ENCODE peak calls at places on chromosomes 4 and X, in six cellular contexts. U is activated CD8-positive, alpha-beta T cell treated with anti-CD3 and anti-CD28 coated beads, Interleukin-2, amount 10 ng/mL, durations not matched to agents 7 days and 5 days; K is activated naive CD4-positive, alpha-beta T cell; R is brain microvascular endothelial cell; G is activated T-cell treated with anti-CD3 and anti-CD28 coated beads for 48 hours; J is stimulated activated CD4-positive, alpha-beta T cell treated with anti-CD3 and anti-CD28 coated beads, TNF-alpha, amount 100 ng/mL, for 4 hours. W is an unnamed sample.

GRCh38 chrX:46268429-46268828 is 276.8 kb downstream of the ZNF674 start:
- DNase-seq in R (no peak), G (no peak), U (no peak), J (no peak), K (no peak), W (peak; percentile 22)

GRCh38 chr4:68175562-68176155 is 46.0 kb upstream of the TMPRSS11F start:
- DNase-seq in U (peak; percentile 58), R (peak; percentile 54), J (no peak), K (no peak), G (no peak), W (no peak)

GRCh38 chr4:1928356-1929235 is 57.4 kb downstream of the NSD2 start:
- DNase-seq in J (no peak), K (no peak), U (no peak), R (no peak), G (no peak), W (no peak)

GRCh38 chr4:85883180-85883579 is 408.2 kb downstream of the ARHGAP24 start:
- DNase-seq in J (no peak), R (no peak), U (no peak), K (no peak), G (no peak), W (no peak)

GRCh38 chr4:48331577-48332340 is 9.6 kb upstream of the SLAIN2 start:
- DNase-seq in K (no peak), U (no peak), J (no peak), R (peak; percentile 80), G (no peak), W (no peak)

GRCh38 chrX:119687661-119688413 is 5.1 kb downstream of the SEPTIN6 start:
- DNase-seq in K (no peak), J (no peak), R (no peak), G (no peak), U (no peak), W (no peak)

GRCh38 chr4:78510108-78510507 is 41.5 kb upstream of the ANXA3 start:
- DNase-seq in K (no peak), J (no peak), U (no peak), G (no peak), R (no peak), W (no peak)

GRCh38 chrX:806586-806985 is 176.0 kb downstream of the SHOX start:
- DNase-seq in R (no peak), G (no peak), K (no peak), U (no peak), J (no peak), W (no peak)

GRCh38 chrX:35841872-35842271 is 43.7 kb downstream of the MAGEB16 start:
- DNase-seq in R (no peak), J (no peak), K (no peak), U (no peak), G (no peak), W (no peak)

GRCh38 chrX:24498975-24499374 is 33.9 kb downstream of the PDK3 start:
- DNase-seq in K (no peak), J (no peak), U (no peak), R (no peak), G (no peak), W (no peak)

GRCh38 chrX:41010188-41010846 is 74.9 kb upstream of the USP9X start:
- DNase-seq in R (peak; percentile 80), G (peak; percentile 19), K (peak; percentile 6), J (peak; percentile 9), U (peak; percentile 77), W (peak; percentile 52)

GRCh38 chr4:154467886-154468285 is 23.7 kb downstream of the DCHS2 start:
- DNase-seq in R (no peak), U (no peak), K (no peak), G (no peak), J (no peak), W (no peak)

GRCh38 chrX:46686003-46686645 is 72.8 kb downstream of the SLC9A7 start:
- DNase-seq in G (no peak), R (peak; percentile 38), J (peak; percentile 15), K (peak; percentile 0), U (peak; percentile 60), W (peak; percentile 36)

GRCh38 chr4:43564601-43565000 is 672.1 kb downstream of the GRXCR1 start:
- DNase-seq in K (no peak), J (no peak), U (no peak), G (no peak), R (no peak), W (no peak)

GRCh38 chr4:173448919-173449641 is 50.2 kb upstream of the SCRG1 start:
- DNase-seq in R (no peak), U (no peak), K (no peak), J (no peak), G (no peak), W (no peak)

GRCh38 chr4:86927843-86928395 is 6.9 kb upstream of the AFF1 start:
- DNase-seq in R (peak; percentile 97), G (no peak), K (no peak), J (no peak), U (no peak), W (no peak)

GRCh38 chr4:3874525-3875110 is 108.4 kb downstream of the ADRA2C start:
- DNase-seq in U (no peak), G (no peak), K (no peak), J (no peak), R (no peak), W (no peak)

GRCh38 chr4:133147365-133147821 is 1.7 kb upstream of the PCDH10 start:
- DNase-seq in G (no peak), K (no peak), R (peak; percentile 7), J (no peak), U (no peak), W (no peak)

GRCh38 chr4:148444296-148445070 is 2.3 kb upstream of the NR3C2 start:
- DNase-seq in R (no peak), J (peak; percentile 21), U (peak; percentile 46), K (peak; percentile 30), G (peak; percentile 16), W (no peak)

GRCh38 chr4:122152699-122153328 is 683 bp downstream of the BLTP1 start:
- DNase-seq in G (peak; percentile 10), K (peak; percentile 11), R (peak; percentile 9), J (peak; percentile 2), U (peak; percentile 50), W (no peak)

GRCh38 chr4:91830681-91831395 is 472.9 kb upstream of the GRID2 start:
- DNase-seq in R (no peak), J (no peak), K (no peak), G (no peak), U (no peak), W (no peak)

GRCh38 chr4:176302283-176303275 is 17.2 kb upstream of the SPCS3 start:
- DNase-seq in G (no peak), K (no peak), J (no peak), R (peak; percentile 52), U (no peak), W (no peak)

GRCh38 chr4:100421356-100421978 is 96.4 kb downstream of the EMCN start:
- DNase-seq in K (no peak), U (no peak), R (peak; percentile 10), J (no peak), G (no peak), W (peak; percentile 8)

GRCh38 chr4:36288727-36289126 is 7.3 kb downstream of the DTHD1 start:
- DNase-seq in K (no peak), J (no peak), G (no peak), R (no peak), U (no peak), W (no peak)

GRCh38 chr4:118683513-118683912 is 1.7 kb upstream of the METTL14 start:
- DNase-seq in G (no peak), U (no peak), J (no peak), R (no peak), K (no peak), W (no peak)

GRCh38 chr4:155529197-155529596 is 137.5 kb upstream of the GUCY1A1 start:
- DNase-seq in J (no peak), K (no peak), R (no peak), G (no peak), U (no peak), W (peak; percentile 26)

GRCh38 chr4:181796502-181796901 is 446.7 kb upstream of the TENM3 start:
- DNase-seq in K (no peak), G (no peak), R (peak; percentile 85), U (no peak), J (no peak), W (no peak)

GRCh38 chrX:150150081-150150779 is 211.9 kb upstream of the EOLA2 start:
- DNase-seq in U (no peak), G (no peak), J (no peak), K (no peak), R (no peak), W (no peak)

GRCh38 chrX:13888284-13888683 is 71.4 kb upstream of the GPM6B start:
- DNase-seq in U (no peak), R (peak; percentile 14), G (no peak), J (no peak), K (no peak), W (no peak)

GRCh38 chrX:139823806-139824205 is 109.0 kb downstream of the ATP11C start:
- DNase-seq in R (peak; percentile 31), K (no peak), J (no peak), U (no peak), G (no peak), W (no peak)

GRCh38 chrX:153769158-153769864 is 5.3 kb downstream of the PLXNB3 start:
- DNase-seq in G (no peak), R (no peak), J (no peak), U (no peak), K (no peak), W (no peak)

GRCh38 chr4:75939890-75940691 is 722 bp downstream of the NAAA start:
- DNase-seq in K (peak; percentile 31), U (peak; percentile 86), R (peak; percentile 29), J (peak; percentile 45), G (peak; percentile 69), W (peak; percentile 29)

GRCh38 chrX:140360924-140361323 is 143.9 kb downstream of the SOX3 start:
- DNase-seq in K (no peak), J (no peak), R (no peak), U (no peak), G (no peak), W (no peak)

GRCh38 chrX:150052226-150052625 is 113.9 kb upstream of the EOLA2 start:
- DNase-seq in R (no peak), G (no peak), K (no peak), J (no peak), U (no peak), W (no peak)